ENCODE peak calls at places on chromosomes 12 and 14, in six cellular contexts. T, F, W, Y, V and I are unnamed samples.

GRCh38 chr12:53300187-53300586 is 692 bp downstream of the MYG1 start:
- DNase-seq in W (peak), T (no peak), V (no peak), Y (no peak), F (no peak), I (no peak)

GRCh38 chr14:42428996-42429395 is 822.3 kb downstream of the LRFN5 start:
- DNase-seq in V (no peak), T (no peak), Y (no peak), W (no peak), F (no peak), I (no peak)

GRCh38 chr14:55701638-55702037 is 121.6 kb downstream of the KTN1 start:
- DNase-seq in T (no peak), Y (no peak), V (no peak), W (no peak), F (no peak), I (no peak)

GRCh38 chr12:16163891-16164290 is 113.6 kb downstream of the SLC15A5 start:
- DNase-seq in F (no peak), T (no peak), Y (no peak), W (no peak), V (no peak), I (no peak)

GRCh38 chr12:122072031-122072970 is 6.3 kb upstream of the MLXIP start:
- DNase-seq in Y (no peak), W (peak), V (no peak), T (peak), F (peak), I (peak)

GRCh38 chr12:7061138-7061537 is 620 bp downstream of the C1S start:
- DNase-seq in W (no peak), V (no peak), T (no peak), Y (no peak), F (no peak), I (no peak)

GRCh38 chr12:59075968-59076367 is 155.7 kb upstream of the LRIG3 start:
- DNase-seq in V (no peak), Y (no peak), T (no peak), F (no peak), W (no peak), I (no peak)

GRCh38 chr12:25364529-25365339 is 114.0 kb upstream of the KRAS start:
- DNase-seq in F (no peak), T (no peak), Y (no peak), V (peak), W (no peak), I (no peak)

GRCh38 chr14:101762530-101763101 is 1.1 kb downstream of the PPP2R5C start:
- DNase-seq in V (no peak), F (no peak), Y (no peak), W (no peak), T (no peak), I (no peak)

GRCh38 chr14:102668291-102668873 is 75.9 kb downstream of the RCOR1 start:
- DNase-seq in V (no peak), W (no peak), Y (no peak), F (no peak), T (no peak), I (no peak)

GRCh38 chr12:57611116-57611809 is at the start of gene ARHGEF25:
- DNase-seq in F (peak), W (peak), Y (peak), T (peak), V (peak), I (peak)

GRCh38 chr14:74942164-74942563 is 13.2 kb downstream of the PGF start:
- DNase-seq in W (no peak), T (no peak), V (no peak), F (no peak), Y (no peak), I (no peak)

GRCh38 chr12:13379531-13379930 is 183.0 kb downstream of the EMP1 start:
- DNase-seq in Y (no peak), T (no peak), V (no peak), F (no peak), W (no peak), I (no peak)

GRCh38 chr12:121218588-121219352 is 8.8 kb downstream of the P2RX4 start:
- DNase-seq in W (no peak), F (no peak), T (no peak), Y (no peak), V (no peak), I (no peak)

GRCh38 chr14:35851823-35852222 is 25.7 kb downstream of the BRMS1L start:
- DNase-seq in Y (no peak), W (no peak), T (no peak), F (no peak), V (no peak), I (no peak)

GRCh38 chr12:123265851-123266678 is 5.6 kb downstream of the CDK2AP1 start:
- DNase-seq in W (no peak), T (no peak), Y (no peak), V (no peak), F (no peak), I (no peak)

GRCh38 chr14:68469208-68469713 is 323.6 kb downstream of the ZFP36L1 start:
- DNase-seq in V (no peak), T (no peak), W (no peak), F (no peak), Y (no peak), I (no peak)

GRCh38 chr14:73426877-73427276 is 31.5 kb downstream of the NUMB start:
- DNase-seq in T (no peak), W (no peak), F (no peak), Y (no peak), V (no peak), I (no peak)

GRCh38 chr14:55332654-55333570 is 61.7 kb downstream of the FBXO34 start:
- DNase-seq in F (no peak), T (no peak), Y (no peak), V (peak), W (no peak), I (no peak)

GRCh38 chr14:105275267-105275946 is 25.4 kb downstream of the BRF1 start:
- DNase-seq in W (no peak), Y (no peak), V (no peak), F (no peak), T (no peak), I (no peak)

GRCh38 chr12:115004469-115005146 is 320.6 kb upstream of the TBX3 start:
- DNase-seq in V (no peak), Y (no peak), F (peak), W (no peak), T (no peak), I (no peak)

GRCh38 chr14:32985881-32986280 is 47.2 kb downstream of the NPAS3 start:
- DNase-seq in T (peak), V (no peak), Y (no peak), W (no peak), F (no peak), I (no peak)

GRCh38 chr12:11746024-11746771 is 96.7 kb downstream of the ETV6 start:
- DNase-seq in W (no peak), F (no peak), V (peak), Y (no peak), T (no peak), I (no peak)

GRCh38 chr14:60254176-60254575 is 5.2 kb downstream of the PPM1A start:
- DNase-seq in V (no peak), T (no peak), W (no peak), Y (no peak), F (no peak), I (no peak)

GRCh38 chr12:50922820-50923219 is 29.5 kb upstream of the HIGD1C start:
- DNase-seq in F (peak), Y (no peak), T (no peak), V (no peak), W (no peak), I (no peak)

GRCh38 chr12:88579941-88580871 is at the start of gene KITLG:
- DNase-seq in Y (no peak), T (peak), F (peak), V (peak), W (peak), I (peak)

GRCh38 chr14:94411638-94412037 is 23.2 kb upstream of the SERPINA1 start:
- DNase-seq in W (no peak), Y (no peak), T (no peak), V (no peak), F (no peak), I (no peak)

GRCh38 chr12:3455312-3455711 is 35.7 kb upstream of the PRMT8 start:
- DNase-seq in Y (no peak), W (no peak), V (no peak), F (no peak), T (no peak), I (no peak)

GRCh38 chr14:23347406-23348296 is 5.0 kb downstream of the SLC22A17 start:
- DNase-seq in V (no peak), T (no peak), W (no peak), Y (no peak), F (no peak), I (no peak)

GRCh38 chr12:70920251-70920851 is at the start of gene PTPRR:
- DNase-seq in Y (no peak), T (no peak), V (peak), W (peak), F (peak), I (peak)

GRCh38 chr12:8689606-8690175 is 8.1 kb upstream of the RIMKLB start:
- DNase-seq in T (no peak), W (no peak), F (no peak), Y (no peak), V (no peak), I (no peak)

GRCh38 chr12:53049582-53050318 is at the start of gene TNS2:
- DNase-seq in W (peak), V (no peak), Y (no peak), T (peak), F (peak), I (no peak)